ENCODE peak calls at places on chromosomes 6 and 20, in four cellular contexts. T is fibroblast of lung, A is HepG2, E is psoas muscle. Q is an unnamed sample.

GRCh38 chr20:25194333-25194972 is 1.1 kb upstream of the ENTPD6 start:
- DNase-seq in T (no peak), A (no peak), E (no peak), Q (no peak)

GRCh38 chr20:63707558-63708300 is at the start of the genes ARFRP1 and ZGPAT:
- DNase-seq in E (peak), A (peak), T (peak), Q (peak)

GRCh38 chr6:119942078-119942752 is 592.7 kb upstream of the MAN1A1 start:
- DNase-seq in E (no peak), A (no peak), T (no peak), Q (no peak)

GRCh38 chr6:161549977-161550655 is 276.3 kb upstream of the AGPAT4 start:
- DNase-seq in E (no peak), T (no peak), A (peak), Q (peak)

GRCh38 chr6:42078391-42078790 is 28.1 kb downstream of the TAF8 start:
- DNase-seq in A (no peak), T (no peak), E (no peak), Q (no peak)

GRCh38 chr6:128266946-128267345 is 253.5 kb downstream of the PTPRK start:
- DNase-seq in E (no peak), A (no peak), T (no peak), Q (no peak)

GRCh38 chr6:104601008-104601745 is 258.5 kb downstream of the HACE1 start:
- DNase-seq in T (peak), A (no peak), E (no peak), Q (no peak)

GRCh38 chr6:35008858-35009257 is 119.8 kb downstream of the ANKS1A start:
- DNase-seq in T (no peak), E (no peak), A (no peak), Q (no peak)

GRCh38 chr6:24613361-24614047 is 32.5 kb downstream of the KIAA0319 start:
- DNase-seq in T (no peak), A (no peak), E (no peak), Q (no peak)

GRCh38 chr6:119610265-119610664 is 260.7 kb upstream of the MAN1A1 start:
- DNase-seq in T (no peak), A (no peak), E (no peak), Q (no peak)

GRCh38 chr20:50190251-50191064 is at the start of gene CEBPB:
- DNase-seq in E (peak), T (peak), A (peak), Q (peak)

GRCh38 chr6:43489277-43490072 is 12.1 kb downstream of the TJAP1 start:
- DNase-seq in T (no peak), A (peak), E (no peak), Q (no peak)

GRCh38 chr6:144234935-144235334 is 50.2 kb upstream of the UTRN start:
- DNase-seq in T (no peak), E (no peak), A (no peak), Q (no peak)

GRCh38 chr6:157187182-157188093 is 135.9 kb downstream of the TMEM242 start:
- DNase-seq in A (peak), T (no peak), E (no peak), Q (no peak)

GRCh38 chr6:113500221-113500620 is 356.9 kb upstream of the MARCKS start:
- DNase-seq in A (no peak), T (no peak), E (no peak), Q (no peak)

GRCh38 chr6:45654673-45655072 is 276.9 kb upstream of the SUPT3H start:
- DNase-seq in T (no peak), A (no peak), E (no peak), Q (no peak)

GRCh38 chr6:136103101-136103688 is 146.9 kb downstream of the MTFR2 start:
- DNase-seq in A (no peak), T (peak), E (no peak), Q (no peak)

GRCh38 chr6:53011993-53012392 is 16.9 kb upstream of the GSTA4 start:
- DNase-seq in A (no peak), T (peak), E (no peak), Q (no peak)

GRCh38 chr6:82833481-82833880 is 232.2 kb downstream of the UBE3D start:
- DNase-seq in T (no peak), A (no peak), E (no peak), Q (no peak)

GRCh38 chr6:140636698-140637402 is 1262.4 kb upstream of the CITED2 start:
- DNase-seq in E (no peak), A (no peak), T (no peak), Q (no peak)

GRCh38 chr6:89452269-89452668 is 19.3 kb downstream of the ANKRD6 start:
- DNase-seq in A (no peak), E (no peak), T (no peak), Q (no peak)

GRCh38 chr6:129138739-129139405 is 255.9 kb downstream of the LAMA2 start:
- DNase-seq in A (no peak), E (no peak), T (no peak), Q (no peak)

GRCh38 chr20:62356948-62357667 is 10.0 kb downstream of the LAMA5 start:
- DNase-seq in T (peak), E (peak), A (no peak), Q (peak)

GRCh38 chr6:33197431-33198048 is 2.9 kb downstream of the RXRB start:
- DNase-seq in A (peak), T (peak), E (no peak), Q (peak)

GRCh38 chr6:84652356-84653026 is 111.9 kb downstream of the TBX18 start:
- DNase-seq in A (no peak), E (no peak), T (peak), Q (peak)

GRCh38 chr20:57794600-57795346 is 85.0 kb upstream of the PMEPA1 start:
- DNase-seq in E (no peak), A (no peak), T (no peak), Q (no peak)

GRCh38 chr6:167565884-167566491 is 241.1 kb downstream of the TTLL2 start:
- DNase-seq in T (no peak), A (peak), E (no peak), Q (no peak)

DNA sequence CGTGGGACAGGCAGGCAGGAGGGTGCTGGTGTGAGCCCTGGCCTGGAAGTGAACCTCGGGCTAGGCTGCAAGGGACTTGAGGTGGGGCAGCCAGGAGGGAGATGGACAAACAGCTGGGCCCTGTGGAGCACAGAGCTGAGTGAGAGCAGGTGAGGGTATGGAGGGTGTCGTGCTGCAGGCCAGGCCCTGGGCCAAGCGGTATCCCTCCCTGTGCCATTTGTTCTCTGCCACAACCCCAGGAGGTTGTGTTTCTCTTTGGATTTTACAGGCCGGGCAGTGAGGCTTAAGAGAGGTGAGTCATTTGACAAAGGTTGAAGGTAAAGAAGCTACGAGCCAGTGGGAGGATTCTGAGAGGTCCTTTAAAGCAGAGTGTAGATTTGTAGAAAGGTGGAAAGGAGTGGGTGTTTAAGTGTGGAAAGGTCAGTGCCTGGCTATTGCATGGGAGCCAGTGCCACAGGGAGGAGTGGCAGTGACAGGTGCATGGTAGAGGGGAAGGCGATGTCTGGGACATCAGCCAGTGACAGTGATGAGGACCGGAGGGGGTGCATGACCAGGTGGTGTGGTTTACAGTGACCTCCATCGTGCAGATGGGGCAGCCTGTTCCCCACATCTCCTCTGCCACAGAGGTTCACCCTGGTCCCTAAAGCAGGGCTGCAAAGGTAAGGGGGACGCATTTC is 39.8 kb downstream of the GMPR start:
- DNase-seq in A (no peak), T (no peak), E (peak), Q (no peak)
- H3K27ac ChIP-seq in A (no peak), T (no peak), E (peak), Q (no peak)

DNA sequence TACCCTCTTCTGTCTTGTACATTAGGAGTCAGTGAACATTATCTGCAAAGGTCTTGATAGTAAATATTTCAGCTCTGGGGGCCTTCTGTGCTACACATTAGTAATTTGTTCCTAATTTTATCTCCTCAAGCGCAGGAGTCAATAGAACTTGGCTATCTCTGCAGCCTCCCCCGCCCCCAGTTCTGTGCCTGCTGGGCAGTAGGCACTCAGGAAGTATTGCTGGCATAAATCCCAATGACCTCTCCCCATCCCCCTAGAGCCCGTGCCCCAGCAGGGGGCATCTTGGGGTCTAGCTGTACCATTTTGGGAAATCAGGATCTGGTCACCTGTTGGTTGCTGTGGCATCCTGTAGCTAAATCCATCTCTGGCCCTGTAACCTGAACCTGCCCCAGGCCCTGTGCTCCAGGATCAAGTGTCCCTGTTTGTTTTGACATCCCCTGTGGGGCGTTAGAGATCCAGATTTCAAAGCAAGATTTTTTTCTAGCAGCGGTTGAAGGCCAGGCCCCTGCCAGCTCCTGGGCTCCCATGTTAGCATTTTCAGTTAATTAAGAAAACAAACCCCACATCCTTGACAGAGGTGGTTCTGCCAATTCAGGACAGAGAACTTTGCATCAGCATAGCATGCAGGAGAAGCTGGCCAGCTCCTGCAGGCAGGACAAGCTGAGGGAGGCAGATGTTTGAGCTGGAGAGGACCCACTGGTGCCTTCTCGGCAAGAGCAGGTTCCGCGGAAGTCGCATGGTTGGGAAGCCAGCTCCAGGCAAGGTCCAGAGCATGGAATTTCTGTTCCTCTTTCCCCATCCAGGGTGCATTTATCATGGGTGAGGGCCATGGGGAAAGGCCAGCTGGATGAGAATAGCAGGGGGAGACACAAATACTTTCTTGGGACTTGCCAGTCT is 32.1 kb downstream of the DAAM2 start:
- DNase-seq in T (no peak), E (no peak), A (no peak), Q (no peak)
- H3K27ac ChIP-seq in T (no peak), E (peak), A (no peak), Q (no peak)

DNA sequence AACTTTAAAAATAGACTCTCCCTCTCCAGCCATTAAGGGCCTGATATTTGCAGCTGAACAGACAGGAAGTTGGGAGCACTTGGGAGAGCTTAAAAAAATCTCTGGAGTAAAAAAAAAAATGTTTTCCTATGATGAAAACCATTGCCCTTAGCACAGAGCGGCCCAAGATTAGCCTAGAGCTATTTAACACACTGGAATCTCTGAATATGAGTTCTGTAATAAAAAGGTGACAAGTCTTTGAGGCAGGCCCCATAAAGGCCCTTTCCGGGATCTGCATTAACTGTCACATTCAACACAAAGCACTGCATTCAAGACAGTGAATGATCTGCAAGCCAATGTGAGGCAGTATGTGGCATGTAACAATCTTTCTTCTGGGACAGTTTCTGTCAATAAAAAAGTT is 393.7 kb downstream of the ZFAND3 start:
- DNase-seq in T (no peak), A (no peak), E (no peak), Q (no peak)
- H3K27ac ChIP-seq in T (no peak), A (no peak), E (peak), Q (no peak)

DNA sequence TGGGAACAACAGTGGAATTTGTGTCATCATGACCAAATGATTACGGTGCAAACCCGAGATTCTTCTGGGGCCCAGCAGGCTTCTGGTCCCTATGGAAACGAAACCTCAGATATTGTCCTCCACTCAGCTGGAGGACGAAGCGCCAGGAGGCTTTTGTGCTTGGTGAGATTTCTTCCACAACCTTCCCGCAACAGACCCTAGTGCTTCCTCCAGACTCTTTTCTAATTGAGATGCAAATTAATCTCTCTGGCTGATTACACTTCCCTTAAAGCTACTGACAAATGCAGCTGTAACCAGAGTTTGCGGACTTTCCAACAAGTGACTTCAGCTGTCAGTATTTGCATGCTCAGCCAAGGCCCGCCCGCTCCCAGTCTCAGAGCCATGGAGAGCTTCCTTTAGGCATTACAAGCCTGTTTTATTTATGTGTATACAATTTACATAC is 96.0 kb downstream of the INSM1 start:
- DNase-seq in E (no peak), A (no peak), T (no peak), Q (no peak)
- H3K27ac ChIP-seq in E (no peak), A (no peak), T (no peak), Q (no peak)

GRCh38 chr6:9623985-9624384 is 790.9 kb downstream of the TFAP2A start:
- DNase-seq in T (no peak), A (no peak), E (no peak), Q (no peak)

GRCh38 chr6:9621276-9621675 is 793.6 kb downstream of the TFAP2A start:
- DNase-seq in T (no peak), E (no peak), A (no peak), Q (no peak)

GRCh38 chr6:9620687-9621086 is 794.2 kb downstream of the TFAP2A start:
- DNase-seq in T (no peak), E (no peak), A (no peak), Q (no peak)

GRCh38 chr6:9623228-9623832 is 791.5 kb downstream of the TFAP2A start:
- DNase-seq in E (no peak), A (no peak), T (no peak), Q (no peak)

GRCh38 chr6:9620263-9620662 is 794.6 kb downstream of the TFAP2A start:
- DNase-seq in A (no peak), E (no peak), T (no peak), Q (no peak)
- H3K27ac ChIP-seq in A (no peak), E (no peak), T (no peak), Q (no peak)

GRCh38 chr20:41247523-41248370 is 69.8 kb downstream of the ZHX3 start:
- DNase-seq in E (no peak), T (no peak), A (no peak), Q (no peak)
- H3K27ac ChIP-seq in E (peak), T (peak), A (no peak), Q (peak)

GRCh38 chr20:46689082-46689753 is at the start of gene TP53RK:
- DNase-seq in E (peak), T (peak), A (peak), Q (peak)
- H3K27ac ChIP-seq in E (peak), T (peak), A (peak), Q (peak)

Q was measured in brain microvascular endothelial cell.